ENCODE peak calls at places on chromosomes 7 and 10, in eight cellular contexts. W is activated T-helper 1 cell treated with anti-CD3 and anti-CD28 coated beads, Interleukin-12 subunit alpha, Interleukin-12 subunit beta, Interleukin-2, Interleukin-4 antibody, amounts not matched to agents 30 ng/mL and 10 ng/mL and 1 ng/mL, durations not matched to agents 14 hours and 24 hours and 36 hours; A is activated CD4-positive, alpha-beta T cell treated with anti-CD3 and anti-CD28 coated beads, Interleukin-2, amount 10 ng/mL, durations not matched to agents 7 days and 5 days; M is activated CD4-positive, CD25-positive, alpha-beta regulatory T cell; K is EL; Z is NCI-H748 treated with DMSO at 0.1 percent for 48 hours; E is GM03348; S is myocyte. X is an unnamed sample.

GRCh38 chr10:125096371-125096770 is 64.0 kb downstream of the CTBP2 start:
- DNase-seq in W (no peak), A (no peak), M (no peak), K (no peak), Z (no peak), E (no peak), S (no peak), X (no peak)

GRCh38 chr10:6035926-6036575 is 26.1 kb downstream of the IL2RA start:
- DNase-seq in W (no peak), A (peak), M (no peak), K (no peak), Z (no peak), E (no peak), S (no peak), X (no peak)

GRCh38 chr7:140672382-140673062 is at the start of gene ADCK2:
- DNase-seq in W (no peak), A (peak), M (peak), K (peak), Z (no peak), E (peak), S (peak), X (peak)

GRCh38 chr10:26486304-26486703 is 48.2 kb downstream of the APBB1IP start:
- DNase-seq in W (no peak), A (no peak), M (no peak), K (peak), Z (no peak), E (peak), S (no peak), X (peak)

GRCh38 chr7:64618785-64619456 is 47.0 kb upstream of the ZNF107 start:
- DNase-seq in W (no peak), A (peak), M (no peak), K (peak), Z (peak), E (peak), S (peak), X (peak)

GRCh38 chr7:150909192-150909591 is 56.9 kb downstream of the AOC1 start:
- DNase-seq in W (no peak), A (peak), M (no peak), K (no peak), Z (no peak), E (no peak), S (no peak), X (no peak)

GRCh38 chr10:51915031-51915542 is 215.7 kb upstream of the CSTF2T start:
- DNase-seq in W (no peak), A (no peak), M (no peak), K (no peak), Z (no peak), E (peak), S (peak), X (peak)

GRCh38 chr10:234708-235406 is 99.6 kb downstream of the ZMYND11 start:
- DNase-seq in W (no peak), A (no peak), M (no peak), K (no peak), Z (no peak), E (no peak), S (no peak), X (no peak)

GRCh38 chr7:26865094-26865388 is 651 bp upstream of the SKAP2 start:
- DNase-seq in W (no peak), A (no peak), M (no peak), K (no peak), Z (no peak), E (peak), S (no peak), X (peak)

GRCh38 chr7:138618933-138619332 is 82.2 kb downstream of the SVOPL start:
- DNase-seq in W (no peak), A (no peak), M (no peak), K (no peak), Z (no peak), E (no peak), S (no peak), X (no peak)

GRCh38 chr7:22565315-22565811 is 65.4 kb upstream of the STEAP1B start:
- DNase-seq in W (no peak), A (no peak), M (no peak), K (peak), Z (no peak), E (peak), S (peak), X (peak)

GRCh38 chr7:2638224-2638991 is 6.6 kb downstream of the TTYH3 start:
- DNase-seq in W (no peak), A (no peak), M (no peak), K (peak), Z (no peak), E (peak), S (no peak), X (peak)

GRCh38 chr7:84701524-84702306 is 485.1 kb downstream of the SEMA3D start:
- DNase-seq in W (no peak), A (no peak), M (no peak), K (peak), Z (no peak), E (no peak), S (peak), X (peak)

GRCh38 chr7:72603073-72603472 is 190.9 kb upstream of the CALN1 start:
- DNase-seq in W (no peak), A (no peak), M (no peak), K (no peak), Z (no peak), E (no peak), S (no peak), X (no peak)

GRCh38 chr7:155560982-155561686 is 14.8 kb upstream of the CNPY1 start:
- DNase-seq in W (no peak), A (no peak), M (no peak), K (no peak), Z (no peak), E (no peak), S (no peak), X (no peak)

GRCh38 chr10:23338155-23338828 is 6.3 kb downstream of the C10orf67 start:
- DNase-seq in W (no peak), A (no peak), M (no peak), K (peak), Z (no peak), E (peak), S (no peak), X (no peak)

GRCh38 chr7:53768191-53768590 is 732.8 kb downstream of the POM121L12 start:
- DNase-seq in W (no peak), A (no peak), M (no peak), K (no peak), Z (no peak), E (no peak), S (no peak), X (no peak)

GRCh38 chr7:130845581-130846085 is 111.6 kb upstream of the KLF14 start:
- DNase-seq in W (no peak), A (no peak), M (no peak), K (peak), Z (no peak), E (peak), S (peak), X (peak)

GRCh38 chr10:46540412-46541016 is 15.9 kb downstream of the GPRIN2 start:
- DNase-seq in W (no peak), A (no peak), M (no peak), K (no peak), Z (no peak), E (no peak), S (no peak), X (no peak)

GRCh38 chr10:15744217-15744865 is 24.6 kb upstream of the ITGA8 start:
- DNase-seq in W (peak), A (peak), M (no peak), K (peak), Z (no peak), E (peak), S (peak), X (peak)